ENCODE peak calls at places on chromosomes 6 and 20, in seven cellular contexts. One of them, this sample, is unnamed.

GRCh38 chr6:168367285-168367720 is 47.7 kb upstream of the DACT2 start:
- DNase-seq in ovary: peak
- DNase-seq in adrenal gland: no peak
- DNase-seq in stomach: no peak
- DNase-seq in tibial nerve: no peak
- DNase-seq in IMR-90: no peak
- DNase-seq in Peyer's patch: no peak
- DNase-seq in this sample: peak

GRCh38 chr6:154824076-154824475 is 90.9 kb downstream of the SCAF8 start:
- DNase-seq in ovary: no peak
- DNase-seq in stomach: no peak
- DNase-seq in Peyer's patch: no peak
- DNase-seq in IMR-90: no peak
- DNase-seq in tibial nerve: no peak
- DNase-seq in adrenal gland: no peak
- DNase-seq in this sample: no peak

GRCh38 chr6:135196739-135197510 is 15.8 kb downstream of the MYB start:
- DNase-seq in stomach: no peak
- DNase-seq in tibial nerve: no peak
- DNase-seq in Peyer's patch: no peak
- DNase-seq in IMR-90: no peak
- DNase-seq in adrenal gland: no peak
- DNase-seq in ovary: no peak
- DNase-seq in this sample: no peak

GRCh38 chr6:53210821-53211220 is 62.2 kb upstream of the GCM1 start:
- DNase-seq in adrenal gland: no peak
- DNase-seq in IMR-90: no peak
- DNase-seq in tibial nerve: no peak
- DNase-seq in Peyer's patch: no peak
- DNase-seq in ovary: no peak
- DNase-seq in stomach: no peak
- DNase-seq in this sample: no peak

GRCh38 chr6:130050230-130050629 is 31.8 kb downstream of the L3MBTL3 start:
- DNase-seq in adrenal gland: peak
- DNase-seq in IMR-90: peak
- DNase-seq in tibial nerve: no peak
- DNase-seq in ovary: no peak
- DNase-seq in Peyer's patch: no peak
- DNase-seq in stomach: no peak
- DNase-seq in this sample: no peak

GRCh38 chr6:169162968-169163903 is 90.4 kb downstream of the THBS2 start:
- DNase-seq in ovary: no peak
- DNase-seq in Peyer's patch: no peak
- DNase-seq in IMR-90: peak
- DNase-seq in tibial nerve: no peak
- DNase-seq in adrenal gland: peak
- DNase-seq in stomach: no peak
- DNase-seq in this sample: no peak

GRCh38 chr6:36422714-36423100 is 19.9 kb downstream of the PXT1 start:
- DNase-seq in adrenal gland: no peak
- DNase-seq in stomach: no peak
- DNase-seq in IMR-90: no peak
- DNase-seq in tibial nerve: no peak
- DNase-seq in Peyer's patch: no peak
- DNase-seq in ovary: no peak
- DNase-seq in this sample: no peak

GRCh38 chr6:56364482-56365313 is 117.3 kb upstream of the COL21A1 start:
- DNase-seq in Peyer's patch: no peak
- DNase-seq in adrenal gland: no peak
- DNase-seq in IMR-90: peak
- DNase-seq in ovary: no peak
- DNase-seq in stomach: no peak
- DNase-seq in tibial nerve: no peak
- DNase-seq in this sample: no peak

GRCh38 chr6:5190467-5190866 is 70.3 kb downstream of the LYRM4 start:
- DNase-seq in IMR-90: peak
- DNase-seq in adrenal gland: peak
- DNase-seq in Peyer's patch: no peak
- DNase-seq in stomach: no peak
- DNase-seq in ovary: no peak
- DNase-seq in tibial nerve: no peak
- DNase-seq in this sample: no peak

GRCh38 chr20:3935295-3935955 is 46.2 kb downstream of the PANK2 start:
- DNase-seq in stomach: no peak
- DNase-seq in Peyer's patch: no peak
- DNase-seq in ovary: no peak
- DNase-seq in IMR-90: no peak
- DNase-seq in tibial nerve: no peak
- DNase-seq in adrenal gland: peak
- DNase-seq in this sample: no peak

GRCh38 chr6:156791261-156791850 is 14.2 kb downstream of the ARID1B start:
- DNase-seq in ovary: no peak
- DNase-seq in stomach: no peak
- DNase-seq in tibial nerve: no peak
- DNase-seq in IMR-90: peak
- DNase-seq in adrenal gland: peak
- DNase-seq in Peyer's patch: no peak
- DNase-seq in this sample: no peak

GRCh38 chr6:101926149-101926925 is 532.8 kb downstream of the GRIK2 start:
- DNase-seq in IMR-90: peak
- DNase-seq in ovary: no peak
- DNase-seq in adrenal gland: no peak
- DNase-seq in stomach: no peak
- DNase-seq in tibial nerve: no peak
- DNase-seq in Peyer's patch: no peak
- DNase-seq in this sample: no peak

GRCh38 chr6:38068854-38069253 is 249.3 kb downstream of the ZFAND3 start:
- DNase-seq in tibial nerve: no peak
- DNase-seq in ovary: no peak
- DNase-seq in adrenal gland: peak
- DNase-seq in Peyer's patch: no peak
- DNase-seq in stomach: no peak
- DNase-seq in IMR-90: no peak
- DNase-seq in this sample: no peak

GRCh38 chr6:89640804-89641203 is 2.3 kb upstream of the LYRM2 start:
- DNase-seq in Peyer's patch: no peak
- DNase-seq in stomach: no peak
- DNase-seq in ovary: no peak
- DNase-seq in tibial nerve: no peak
- DNase-seq in IMR-90: peak
- DNase-seq in adrenal gland: no peak
- DNase-seq in this sample: no peak

GRCh38 chr6:51992834-51993233 is 94.6 kb downstream of the PKHD1 start:
- DNase-seq in adrenal gland: no peak
- DNase-seq in tibial nerve: no peak
- DNase-seq in Peyer's patch: no peak
- DNase-seq in ovary: no peak
- DNase-seq in stomach: no peak
- DNase-seq in IMR-90: no peak
- DNase-seq in this sample: no peak

GRCh38 chr6:170148709-170149470 is 142.0 kb downstream of the DLL1 start:
- DNase-seq in tibial nerve: no peak
- DNase-seq in IMR-90: no peak
- DNase-seq in stomach: no peak
- DNase-seq in adrenal gland: no peak
- DNase-seq in Peyer's patch: no peak
- DNase-seq in ovary: no peak
- DNase-seq in this sample: peak

GRCh38 chr6:22320750-22321149 is 23.9 kb upstream of the PRL start:
- DNase-seq in Peyer's patch: no peak
- DNase-seq in tibial nerve: no peak
- DNase-seq in IMR-90: peak
- DNase-seq in stomach: no peak
- DNase-seq in adrenal gland: no peak
- DNase-seq in ovary: no peak
- DNase-seq in this sample: no peak

GRCh38 chr6:10511477-10511876 is 9.7 kb upstream of the GCNT2 start:
- DNase-seq in Peyer's patch: no peak
- DNase-seq in adrenal gland: no peak
- DNase-seq in ovary: no peak
- DNase-seq in IMR-90: no peak
- DNase-seq in tibial nerve: no peak
- DNase-seq in stomach: no peak
- DNase-seq in this sample: no peak

GRCh38 chr20:35342154-35342769 is 50.0 kb upstream of the FAM83C start:
- DNase-seq in adrenal gland: no peak
- DNase-seq in tibial nerve: no peak
- DNase-seq in IMR-90: no peak
- DNase-seq in stomach: no peak
- DNase-seq in Peyer's patch: no peak
- DNase-seq in ovary: no peak
- DNase-seq in this sample: no peak

GRCh38 chr6:1387632-1388031 is 1.7 kb upstream of the FOXF2 start:
- DNase-seq in Peyer's patch: no peak
- DNase-seq in stomach: no peak
- DNase-seq in ovary: no peak
- DNase-seq in adrenal gland: no peak
- DNase-seq in tibial nerve: no peak
- DNase-seq in IMR-90: no peak
- DNase-seq in this sample: no peak
- H3K27ac ChIP-seq in Peyer's patch: peak
- H3K27ac ChIP-seq in stomach: peak
- H3K27ac ChIP-seq in ovary: no peak
- H3K27ac ChIP-seq in adrenal gland: no peak
- H3K27ac ChIP-seq in tibial nerve: no peak
- H3K27ac ChIP-seq in IMR-90: no peak
- H3K27ac ChIP-seq in this sample: no peak

GRCh38 chr20:21019831-21020655 is 86.1 kb downstream of the LINC00237 start:
- DNase-seq in ovary: no peak
- DNase-seq in Peyer's patch: no peak
- DNase-seq in stomach: no peak
- DNase-seq in IMR-90: no peak
- DNase-seq in tibial nerve: no peak
- DNase-seq in adrenal gland: no peak
- DNase-seq in this sample: no peak
- TF ChIP-seq POLR2A in ovary: no peak
- TF ChIP-seq POLR2A in Peyer's patch: no peak
- TF ChIP-seq POLR2A in stomach: no peak
- TF ChIP-seq POLR2A in IMR-90: no peak
- TF ChIP-seq POLR2A in tibial nerve: no peak
- TF ChIP-seq POLR2A in adrenal gland: no peak
- TF ChIP-seq POLR2A in this sample: no peak

GRCh38 chr6:108727966-108728730 is 120.1 kb upstream of the ARMC2 start:
- DNase-seq in ovary: no peak
- DNase-seq in adrenal gland: no peak
- DNase-seq in Peyer's patch: no peak
- DNase-seq in stomach: no peak
- DNase-seq in tibial nerve: no peak
- DNase-seq in IMR-90: no peak
- DNase-seq in this sample: no peak

GRCh38 chr6:108731229-108731565 is 117.0 kb upstream of the ARMC2 start:
- DNase-seq in adrenal gland: no peak
- DNase-seq in Peyer's patch: no peak
- DNase-seq in tibial nerve: no peak
- DNase-seq in IMR-90: no peak
- DNase-seq in ovary: no peak
- DNase-seq in stomach: no peak
- DNase-seq in this sample: no peak

GRCh38 chr6:108732101-108732870 is 115.9 kb upstream of the ARMC2 start:
- DNase-seq in tibial nerve: no peak
- DNase-seq in IMR-90: peak
- DNase-seq in stomach: peak
- DNase-seq in ovary: no peak
- DNase-seq in adrenal gland: no peak
- DNase-seq in Peyer's patch: no peak
- DNase-seq in this sample: no peak

GRCh38 chr6:108728826-108729225 is 119.4 kb upstream of the ARMC2 start:
- DNase-seq in Peyer's patch: no peak
- DNase-seq in IMR-90: no peak
- DNase-seq in ovary: no peak
- DNase-seq in tibial nerve: no peak
- DNase-seq in stomach: no peak
- DNase-seq in adrenal gland: no peak
- DNase-seq in this sample: no peak

DNA sequence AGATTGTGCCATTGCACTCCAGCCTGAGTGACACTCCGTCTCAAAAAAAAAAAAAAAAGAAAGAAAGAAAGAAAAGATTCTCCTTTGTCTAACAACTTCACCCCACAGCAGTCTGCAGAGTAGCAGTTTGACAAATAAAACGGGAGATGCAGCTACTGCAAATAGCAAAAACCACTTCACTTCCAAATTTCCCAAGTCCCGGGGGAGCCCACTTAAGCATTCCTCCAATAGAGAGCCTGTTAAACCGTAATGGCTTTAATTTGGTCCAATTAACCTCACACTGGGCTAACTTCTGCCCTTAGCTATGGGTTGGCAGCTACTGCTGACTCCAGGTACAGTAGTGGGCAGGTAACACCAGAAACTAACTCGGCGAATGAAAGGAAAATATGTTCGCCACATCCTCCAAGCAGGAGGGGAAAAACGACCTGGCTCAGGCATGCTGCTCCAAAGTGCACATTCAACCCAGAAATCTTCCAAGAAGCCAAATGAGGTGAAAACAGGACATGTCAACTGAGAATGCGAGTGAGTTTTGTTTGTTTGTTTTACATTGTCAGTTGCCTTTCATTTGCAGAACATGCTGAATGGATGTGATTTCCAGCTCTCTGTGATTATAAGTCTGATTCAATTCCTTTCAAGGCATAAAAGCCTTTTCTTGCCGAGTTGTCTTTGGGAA is 117.5 kb upstream of the ARMC2 start:
- DNase-seq in ovary: no peak
- DNase-seq in IMR-90: no peak
- DNase-seq in adrenal gland: no peak
- DNase-seq in tibial nerve: no peak
- DNase-seq in Peyer's patch: no peak
- DNase-seq in stomach: no peak
- DNase-seq in this sample: no peak
- H3K27ac ChIP-seq in ovary: no peak
- H3K27ac ChIP-seq in IMR-90: no peak
- H3K27ac ChIP-seq in adrenal gland: no peak
- H3K27ac ChIP-seq in tibial nerve: no peak
- H3K27ac ChIP-seq in Peyer's patch: no peak
- H3K27ac ChIP-seq in stomach: no peak
- H3K27ac ChIP-seq in this sample: no peak

GRCh38 chr6:119100115-119100514 is 21.7 kb upstream of the FAM184A start:
- DNase-seq in tibial nerve: no peak
- DNase-seq in Peyer's patch: no peak
- DNase-seq in adrenal gland: no peak
- DNase-seq in IMR-90: no peak
- DNase-seq in stomach: no peak
- DNase-seq in ovary: no peak
- DNase-seq in this sample: no peak

GRCh38 chr6:119096683-119097310 is 18.3 kb upstream of the FAM184A start:
- DNase-seq in IMR-90: peak
- DNase-seq in adrenal gland: peak
- DNase-seq in stomach: no peak
- DNase-seq in Peyer's patch: no peak
- DNase-seq in ovary: peak
- DNase-seq in tibial nerve: peak
- DNase-seq in this sample: no peak
- TF ChIP-seq POLR2A in IMR-90: no peak
- TF ChIP-seq POLR2A in adrenal gland: no peak
- TF ChIP-seq POLR2A in stomach: no peak
- TF ChIP-seq POLR2A in Peyer's patch: no peak
- TF ChIP-seq POLR2A in ovary: no peak
- TF ChIP-seq POLR2A in tibial nerve: no peak
- TF ChIP-seq POLR2A in this sample: no peak

This sample was measured in spleen.